ENCODE peak calls at places on chromosomes 4 and X, in five cellular contexts. K, B, N, U and W are unnamed samples.

GRCh38 chrX:26651755-26652154 is 435.8 kb downstream of the MAGEB5 start:
- DNase-seq in K (no peak), B (no peak), N (no peak), U (no peak), W (no peak)

GRCh38 chr4:128228021-128228571 is 59.5 kb downstream of the PGRMC2 start:
- DNase-seq in K (no peak), B (no peak), N (no peak), U (no peak), W (no peak)

GRCh38 chrX:13093489-13094140 is 49.2 kb upstream of the FAM9C start:
- DNase-seq in K (no peak), B (no peak), N (no peak), U (no peak), W (no peak)

GRCh38 chr4:127446309-127446708 is 186.4 kb upstream of the INTU start:
- DNase-seq in K (peak; percentile 1), B (no peak), N (no peak), U (no peak), W (no peak)

GRCh38 chr4:101232074-101232776 is 115.1 kb downstream of the PPP3CA start:
- DNase-seq in K (peak; percentile 90), B (peak; percentile 69), N (no peak), U (peak; percentile 83), W (no peak)

GRCh38 chr4:77193511-77194236 is 36.7 kb downstream of the CCNG2 start:
- DNase-seq in K (no peak), B (peak; percentile 81), N (no peak), U (no peak), W (peak; percentile 78)

GRCh38 chr4:31194823-31195222 is 474.7 kb downstream of the PCDH7 start:
- DNase-seq in K (peak; percentile 43), B (no peak), N (no peak), U (peak; percentile 8), W (no peak)

GRCh38 chr4:105288121-105288520 is 141.4 kb downstream of the TET2 start:
- DNase-seq in K (no peak), B (no peak), N (no peak), U (no peak), W (no peak)

GRCh38 chr4:125891597-125892258 is 577.0 kb downstream of the FAT4 start:
- DNase-seq in K (peak; percentile 13), B (no peak), N (no peak), U (peak; percentile 51), W (no peak)

GRCh38 chr4:14644568-14645282 is 357.6 kb upstream of the CPEB2 start:
- DNase-seq in K (no peak), B (no peak), N (no peak), U (no peak), W (no peak)

GRCh38 chr4:56874166-56874565 is 33.5 kb upstream of the REST start:
- DNase-seq in K (no peak), B (no peak), N (no peak), U (no peak), W (no peak)

GRCh38 chr4:110275871-110276270 is 77.5 kb upstream of the ELOVL6 start:
- DNase-seq in K (peak; percentile 40), B (no peak), N (no peak), U (peak; percentile 14), W (no peak)

GRCh38 chr4:60865238-60865637 is 334.9 kb upstream of the ADGRL3 start:
- DNase-seq in K (no peak), B (no peak), N (no peak), U (peak; percentile 21), W (no peak)

GRCh38 chr4:57151481-57151880 is 41.3 kb upstream of the IGFBP7 start:
- DNase-seq in K (no peak), B (no peak), N (no peak), U (peak; percentile 32), W (no peak)

GRCh38 chrX:8724176-8724757 is 7.7 kb downstream of the ANOS1 start:
- DNase-seq in K (no peak), B (no peak), N (no peak), U (no peak), W (no peak)

GRCh38 chr4:42588909-42589308 is 68.0 kb downstream of the ATP8A1 start:
- DNase-seq in K (no peak), B (no peak), N (no peak), U (no peak), W (no peak)

GRCh38 chrX:17247144-17247543 is 127.9 kb upstream of the NHS start:
- DNase-seq in K (no peak), B (no peak), N (no peak), U (no peak), W (no peak)

GRCh38 chrX:33211356-33212254 is at the start of gene DMD:
- DNase-seq in K (peak; percentile 88), B (peak; percentile 53), N (no peak), U (peak; percentile 92), W (no peak)

GRCh38 chr4:1777822-1778641 is 15.1 kb upstream of the FGFR3 start:
- DNase-seq in K (peak; percentile 21), B (no peak), N (peak; percentile 88), U (peak; percentile 20), W (no peak)

GRCh38 chr4:109816082-109816442 is 500 bp downstream of the GAR1 start:
- DNase-seq in K (no peak), B (no peak), N (no peak), U (no peak), W (no peak)

GRCh38 chrX:76428243-76429130 is 977 bp downstream of the MAGEE1 start:
- DNase-seq in K (no peak), B (peak; percentile 41), N (no peak), U (no peak), W (no peak)

GRCh38 chrX:118973389-118974087 is 880 bp upstream of the LONRF3 start:
- DNase-seq in K (no peak), B (peak; percentile 56), N (no peak), U (no peak), W (no peak)

GRCh38 chrX:19544693-19545305 is 29.5 kb upstream of the MAP3K15 start:
- DNase-seq in K (peak; percentile 73), B (no peak), N (peak; percentile 27), U (peak; percentile 75), W (peak; percentile 44)

GRCh38 chrX:149962859-149963757 is 24.8 kb upstream of the EOLA2 start:
- DNase-seq in K (peak; percentile 67), B (peak; percentile 59), N (peak; percentile 12), U (peak; percentile 73), W (peak; percentile 11)

GRCh38 chrX:140091276-140091886 is 126.1 kb upstream of the CXorf66 start:
- DNase-seq in K (no peak), B (no peak), N (peak; percentile 31), U (peak; percentile 0), W (peak; percentile 11)

GRCh38 chr4:143558823-143559756 is 45.6 kb downstream of the SMARCA5 start:
- DNase-seq in K (peak; percentile 43), B (peak; percentile 76), N (no peak), U (peak; percentile 66), W (peak; percentile 39)

GRCh38 chr4:125313497-125313896 is 1.3 kb upstream of the FAT4 start:
- DNase-seq in K (peak; percentile 95), B (no peak), N (peak; percentile 89), U (peak; percentile 96), W (no peak)